ENCODE peak calls at places on chromosomes 5 and 9, in six cellular contexts. E is stomach, F is uterus, M is breast epithelium, Q is body of pancreas, L is heart left ventricle. C is an unnamed sample.

GRCh38 chr9:133188006-133188842 is 20.8 kb downstream of the OBP2B start:
- DNase-seq in M (no peak), Q (peak), E (no peak), F (no peak), L (no peak), C (no peak)

GRCh38 chr9:89427621-89428221 is 70.2 kb downstream of the SEMA4D start:
- DNase-seq in Q (no peak), E (no peak), M (no peak), L (no peak), F (no peak), C (peak)

GRCh38 chr5:943201-943873 is 50.7 kb downstream of the TRIP13 start:
- DNase-seq in E (no peak), M (no peak), Q (no peak), F (no peak), L (no peak), C (peak)

GRCh38 chr9:111909444-111909843 is 12.8 kb downstream of the UGCG start:
- DNase-seq in M (no peak), L (no peak), Q (no peak), E (no peak), F (no peak), C (peak)

GRCh38 chr9:35907732-35908483 is 1.4 kb upstream of the SPAAR start:
- DNase-seq in M (peak), F (peak), E (peak), L (peak), Q (peak), C (peak)

GRCh38 chr5:10801931-10802674 is 41.1 kb upstream of the DAP start:
- DNase-seq in M (no peak), L (no peak), E (no peak), Q (peak), F (no peak), C (no peak)

GRCh38 chr5:149747141-149747832 is 17.2 kb downstream of the PPARGC1B start:
- DNase-seq in M (peak), Q (peak), L (no peak), F (no peak), E (peak), C (peak)

GRCh38 chr5:84260140-84260539 is 124.5 kb downstream of the EDIL3 start:
- DNase-seq in Q (no peak), F (no peak), L (no peak), M (no peak), E (no peak), C (no peak)

GRCh38 chr5:110702300-110702699 is 24.2 kb downstream of the TMEM232 start:
- DNase-seq in F (no peak), M (no peak), E (no peak), L (no peak), Q (no peak), C (no peak)

GRCh38 chr5:32201140-32201539 is 27.0 kb upstream of the GOLPH3 start:
- DNase-seq in M (no peak), Q (no peak), E (no peak), F (no peak), L (no peak), C (no peak)

GRCh38 chr9:110189001-110189400 is 19.0 kb downstream of the C9orf152 start:
- DNase-seq in F (peak), E (peak), M (peak), L (no peak), Q (peak), C (peak)

GRCh38 chr9:20537269-20537668 is 85.0 kb downstream of the MLLT3 start:
- DNase-seq in M (no peak), L (no peak), F (no peak), E (no peak), Q (no peak), C (no peak)

GRCh38 chr5:151020304-151021031 is at the start of gene GPX3:
- DNase-seq in M (peak), L (peak), E (peak), Q (peak), F (peak), C (peak)

GRCh38 chr9:96413312-96414221 is 4.6 kb downstream of the ZNF367 start:
- DNase-seq in L (no peak), M (no peak), Q (no peak), E (no peak), F (no peak), C (no peak)

DNA sequence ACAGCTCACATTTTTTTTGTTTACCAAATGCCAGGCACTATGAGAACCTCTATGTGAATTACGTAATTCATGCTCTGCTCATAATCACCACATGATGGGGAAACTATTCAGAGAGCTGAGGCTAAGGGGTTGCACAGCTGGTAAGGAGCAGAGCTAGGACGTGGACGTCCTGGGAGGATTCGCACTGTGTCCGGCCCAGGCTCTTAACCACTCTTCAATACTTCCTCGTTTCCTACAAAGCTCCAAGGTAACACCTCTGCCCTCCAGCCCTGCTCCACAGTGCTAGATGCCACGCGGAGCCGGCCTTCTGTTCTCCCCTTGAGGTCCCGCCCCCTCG is 8.7 kb downstream of the PHF19 start:
- DNase-seq in F (no peak), Q (no peak), E (no peak), L (no peak), M (no peak), C (no peak)
- TF ChIP-seq POLR2A in F (peak), Q (peak), E (no peak), L (no peak), M (no peak), C (peak)

GRCh38 chr9:100575765-100576368 is 2.0 kb upstream of the CAVIN4 start:
- DNase-seq in L (no peak), Q (no peak), F (no peak), E (no peak), M (no peak), C (no peak)
- H3K4me3 ChIP-seq in L (no peak), Q (no peak), F (no peak), E (no peak), M (no peak), C (no peak)

DNA sequence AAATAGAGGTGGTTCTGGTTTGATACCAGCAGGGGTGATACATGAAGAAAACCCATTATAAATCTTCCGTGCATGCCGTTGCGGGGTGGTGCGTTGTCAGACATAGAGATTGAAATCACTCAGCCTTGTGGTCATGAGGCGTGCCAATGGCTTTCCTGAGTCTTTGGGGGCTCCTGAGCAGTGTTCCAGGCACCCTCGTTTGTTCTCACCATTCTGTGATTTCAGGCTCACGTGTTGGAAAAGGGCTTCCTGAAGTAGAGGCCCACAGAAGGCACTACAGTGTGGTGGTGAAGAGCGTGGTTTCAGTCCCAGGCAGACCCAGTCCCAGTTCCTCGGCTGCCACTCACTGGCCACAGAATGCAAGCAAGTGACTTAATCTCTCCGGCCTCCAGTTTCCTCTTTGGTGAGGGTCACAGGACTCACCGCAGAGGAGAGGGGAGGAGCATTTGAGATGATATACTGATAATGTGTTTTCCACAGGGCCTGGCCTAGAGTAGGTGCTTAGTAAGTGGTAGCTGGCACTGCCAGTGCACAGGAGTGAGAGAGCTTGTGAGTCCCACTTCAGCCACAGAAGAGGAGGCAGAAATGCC is 20.5 kb upstream of the GLRX start:
- DNase-seq in M (peak), E (peak), L (peak), Q (peak), F (no peak), C (no peak)
- TF ChIP-seq POLR2A in M (no peak), E (peak), L (no peak), Q (no peak), F (no peak), C (no peak)

GRCh38 chr5:168893231-168893630 is 314.1 kb upstream of the PANK3 start:
- DNase-seq in E (no peak), Q (no peak), F (no peak), L (no peak), M (no peak), C (no peak)
- H3K4me3 ChIP-seq in E (no peak), Q (no peak), F (no peak), L (no peak), M (no peak), C (no peak)

GRCh38 chr5:40826778-40827478 is 8.1 kb downstream of the RPL37 start:
- DNase-seq in Q (no peak), F (no peak), E (no peak), M (no peak), L (no peak), C (no peak)
- TF ChIP-seq POLR2A in Q (no peak), F (no peak), E (no peak), M (no peak), L (no peak), C (no peak)

GRCh38 chr5:105872569-105873270 is 1798.0 kb downstream of the EFNA5 start:
- DNase-seq in E (no peak), F (no peak), Q (peak), M (no peak), L (no peak), C (no peak)
- H3K4me3 ChIP-seq in E (peak), F (no peak), Q (no peak), M (no peak), L (no peak), C (no peak)

C was measured in Peyer's patch.